ENCODE peak calls at places on chromosome 5, in ten cellular contexts. One of them, this sample, is unnamed.
A peak's percentile ranks its signal among the peaks of the same experiment; 100 is the strongest.

GRCh38 chr5:177133845-177134652 is 476 bp downstream of the NSD1 start:
- DNase-seq in aorta: peak; percentile 71
- DNase-seq in renal cortical epithelial cell: no peak
- DNase-seq in stimulated activated CD4-positive, alpha-beta T cell treated with anti-CD3 and anti-CD28 coated beads, Interleukin-1b, Interleukin-23, amount 100 ng/mL, for 4 hours: no peak
- DNase-seq in hippocampal formation: no peak
- DNase-seq in fibroblast of gingiva: peak; percentile 40
- DNase-seq in WERI-Rb-1: peak; percentile 52
- DNase-seq in stimulated activated CD8-positive, alpha-beta memory T cell treated with anti-CD3 and anti-CD28 coated beads, Interleukin-15, amount 100 ng/mL, for 1 hour: peak; percentile 9
- DNase-seq in pulmonary artery endothelial cell: no peak
- DNase-seq in MM.1S: peak; percentile 42
- DNase-seq in this sample: peak; percentile 57

GRCh38 chr5:173451031-173451430 is 122.8 kb upstream of the STC2 start:
- DNase-seq in aorta: no peak
- DNase-seq in renal cortical epithelial cell: no peak
- DNase-seq in stimulated activated CD4-positive, alpha-beta T cell treated with anti-CD3 and anti-CD28 coated beads, Interleukin-1b, Interleukin-23, amount 100 ng/mL, for 4 hours: no peak
- DNase-seq in hippocampal formation: no peak
- DNase-seq in fibroblast of gingiva: peak; percentile 11
- DNase-seq in WERI-Rb-1: peak; percentile 37
- DNase-seq in stimulated activated CD8-positive, alpha-beta memory T cell treated with anti-CD3 and anti-CD28 coated beads, Interleukin-15, amount 100 ng/mL, for 1 hour: no peak
- DNase-seq in pulmonary artery endothelial cell: no peak
- DNase-seq in MM.1S: no peak
- DNase-seq in this sample: no peak

GRCh38 chr5:83718195-83718825 is 2.3 kb downstream of the HAPLN1 start:
- DNase-seq in aorta: no peak
- DNase-seq in renal cortical epithelial cell: peak; percentile 78
- DNase-seq in stimulated activated CD4-positive, alpha-beta T cell treated with anti-CD3 and anti-CD28 coated beads, Interleukin-1b, Interleukin-23, amount 100 ng/mL, for 4 hours: no peak
- DNase-seq in hippocampal formation: peak; percentile 87
- DNase-seq in fibroblast of gingiva: peak; percentile 53
- DNase-seq in WERI-Rb-1: peak; percentile 44
- DNase-seq in stimulated activated CD8-positive, alpha-beta memory T cell treated with anti-CD3 and anti-CD28 coated beads, Interleukin-15, amount 100 ng/mL, for 1 hour: no peak
- DNase-seq in pulmonary artery endothelial cell: peak; percentile 20
- DNase-seq in MM.1S: peak; percentile 69
- DNase-seq in this sample: no peak

GRCh38 chr5:159459132-159459627 is 128.9 kb upstream of the IL12B start:
- DNase-seq in aorta: no peak
- DNase-seq in renal cortical epithelial cell: no peak
- DNase-seq in stimulated activated CD4-positive, alpha-beta T cell treated with anti-CD3 and anti-CD28 coated beads, Interleukin-1b, Interleukin-23, amount 100 ng/mL, for 4 hours: no peak
- DNase-seq in hippocampal formation: no peak
- DNase-seq in fibroblast of gingiva: no peak
- DNase-seq in WERI-Rb-1: no peak
- DNase-seq in stimulated activated CD8-positive, alpha-beta memory T cell treated with anti-CD3 and anti-CD28 coated beads, Interleukin-15, amount 100 ng/mL, for 1 hour: no peak
- DNase-seq in pulmonary artery endothelial cell: no peak
- DNase-seq in MM.1S: peak; percentile 14
- DNase-seq in this sample: no peak

GRCh38 chr5:17854901-17855300 is 220.6 kb downstream of the TAF11L14 start:
- DNase-seq in aorta: no peak
- DNase-seq in renal cortical epithelial cell: no peak
- DNase-seq in stimulated activated CD4-positive, alpha-beta T cell treated with anti-CD3 and anti-CD28 coated beads, Interleukin-1b, Interleukin-23, amount 100 ng/mL, for 4 hours: no peak
- DNase-seq in hippocampal formation: no peak
- DNase-seq in fibroblast of gingiva: no peak
- DNase-seq in WERI-Rb-1: no peak
- DNase-seq in stimulated activated CD8-positive, alpha-beta memory T cell treated with anti-CD3 and anti-CD28 coated beads, Interleukin-15, amount 100 ng/mL, for 1 hour: no peak
- DNase-seq in pulmonary artery endothelial cell: no peak
- DNase-seq in MM.1S: no peak
- DNase-seq in this sample: no peak

GRCh38 chr5:33649801-33650482 is 209.2 kb downstream of the TARS1 start:
- DNase-seq in aorta: no peak
- DNase-seq in renal cortical epithelial cell: peak; percentile 84
- DNase-seq in stimulated activated CD4-positive, alpha-beta T cell treated with anti-CD3 and anti-CD28 coated beads, Interleukin-1b, Interleukin-23, amount 100 ng/mL, for 4 hours: no peak
- DNase-seq in hippocampal formation: no peak
- DNase-seq in fibroblast of gingiva: peak; percentile 70
- DNase-seq in WERI-Rb-1: no peak
- DNase-seq in stimulated activated CD8-positive, alpha-beta memory T cell treated with anti-CD3 and anti-CD28 coated beads, Interleukin-15, amount 100 ng/mL, for 1 hour: no peak
- DNase-seq in pulmonary artery endothelial cell: no peak
- DNase-seq in MM.1S: no peak
- DNase-seq in this sample: no peak

GRCh38 chr5:936149-937144 is 43.8 kb downstream of the TRIP13 start:
- DNase-seq in aorta: no peak
- DNase-seq in renal cortical epithelial cell: no peak
- DNase-seq in stimulated activated CD4-positive, alpha-beta T cell treated with anti-CD3 and anti-CD28 coated beads, Interleukin-1b, Interleukin-23, amount 100 ng/mL, for 4 hours: no peak
- DNase-seq in hippocampal formation: no peak
- DNase-seq in fibroblast of gingiva: no peak
- DNase-seq in WERI-Rb-1: no peak
- DNase-seq in stimulated activated CD8-positive, alpha-beta memory T cell treated with anti-CD3 and anti-CD28 coated beads, Interleukin-15, amount 100 ng/mL, for 1 hour: no peak
- DNase-seq in pulmonary artery endothelial cell: no peak
- DNase-seq in MM.1S: no peak
- DNase-seq in this sample: no peak

GRCh38 chr5:115816226-115817042 is at the start of gene CDO1:
- DNase-seq in aorta: peak; percentile 77
- DNase-seq in renal cortical epithelial cell: no peak
- DNase-seq in stimulated activated CD4-positive, alpha-beta T cell treated with anti-CD3 and anti-CD28 coated beads, Interleukin-1b, Interleukin-23, amount 100 ng/mL, for 4 hours: no peak
- DNase-seq in hippocampal formation: peak; percentile 71
- DNase-seq in fibroblast of gingiva: peak; percentile 69
- DNase-seq in WERI-Rb-1: peak; percentile 73
- DNase-seq in stimulated activated CD8-positive, alpha-beta memory T cell treated with anti-CD3 and anti-CD28 coated beads, Interleukin-15, amount 100 ng/mL, for 1 hour: no peak
- DNase-seq in pulmonary artery endothelial cell: no peak
- DNase-seq in MM.1S: no peak
- DNase-seq in this sample: no peak

GRCh38 chr5:159186319-159186718 is 23.0 kb downstream of the RNF145 start:
- DNase-seq in aorta: no peak
- DNase-seq in renal cortical epithelial cell: peak; percentile 26
- DNase-seq in stimulated activated CD4-positive, alpha-beta T cell treated with anti-CD3 and anti-CD28 coated beads, Interleukin-1b, Interleukin-23, amount 100 ng/mL, for 4 hours: no peak
- DNase-seq in hippocampal formation: no peak
- DNase-seq in fibroblast of gingiva: no peak
- DNase-seq in WERI-Rb-1: no peak
- DNase-seq in stimulated activated CD8-positive, alpha-beta memory T cell treated with anti-CD3 and anti-CD28 coated beads, Interleukin-15, amount 100 ng/mL, for 1 hour: no peak
- DNase-seq in pulmonary artery endothelial cell: no peak
- DNase-seq in MM.1S: no peak
- DNase-seq in this sample: no peak

GRCh38 chr5:36492998-36493655 is 113.3 kb upstream of the SLC1A3 start:
- DNase-seq in aorta: no peak
- DNase-seq in renal cortical epithelial cell: peak; percentile 87
- DNase-seq in stimulated activated CD4-positive, alpha-beta T cell treated with anti-CD3 and anti-CD28 coated beads, Interleukin-1b, Interleukin-23, amount 100 ng/mL, for 4 hours: no peak
- DNase-seq in hippocampal formation: no peak
- DNase-seq in fibroblast of gingiva: no peak
- DNase-seq in WERI-Rb-1: no peak
- DNase-seq in stimulated activated CD8-positive, alpha-beta memory T cell treated with anti-CD3 and anti-CD28 coated beads, Interleukin-15, amount 100 ng/mL, for 1 hour: no peak
- DNase-seq in pulmonary artery endothelial cell: no peak
- DNase-seq in MM.1S: no peak
- DNase-seq in this sample: no peak

GRCh38 chr5:60295423-60295822 is 401.9 kb upstream of the PDE4D start:
- DNase-seq in aorta: no peak
- DNase-seq in renal cortical epithelial cell: peak; percentile 32
- DNase-seq in stimulated activated CD4-positive, alpha-beta T cell treated with anti-CD3 and anti-CD28 coated beads, Interleukin-1b, Interleukin-23, amount 100 ng/mL, for 4 hours: no peak
- DNase-seq in hippocampal formation: no peak
- DNase-seq in fibroblast of gingiva: peak; percentile 4
- DNase-seq in WERI-Rb-1: peak; percentile 57
- DNase-seq in stimulated activated CD8-positive, alpha-beta memory T cell treated with anti-CD3 and anti-CD28 coated beads, Interleukin-15, amount 100 ng/mL, for 1 hour: no peak
- DNase-seq in pulmonary artery endothelial cell: no peak
- DNase-seq in MM.1S: peak; percentile 43
- DNase-seq in this sample: no peak

GRCh38 chr5:166436857-166437256 is 1854.6 kb upstream of the WWC1 start:
- DNase-seq in aorta: no peak
- DNase-seq in renal cortical epithelial cell: peak; percentile 63
- DNase-seq in stimulated activated CD4-positive, alpha-beta T cell treated with anti-CD3 and anti-CD28 coated beads, Interleukin-1b, Interleukin-23, amount 100 ng/mL, for 4 hours: no peak
- DNase-seq in hippocampal formation: no peak
- DNase-seq in fibroblast of gingiva: no peak
- DNase-seq in WERI-Rb-1: no peak
- DNase-seq in stimulated activated CD8-positive, alpha-beta memory T cell treated with anti-CD3 and anti-CD28 coated beads, Interleukin-15, amount 100 ng/mL, for 1 hour: no peak
- DNase-seq in pulmonary artery endothelial cell: no peak
- DNase-seq in MM.1S: no peak
- DNase-seq in this sample: no peak

GRCh38 chr5:172939561-172939960 is 19.7 kb upstream of the RPL26L1 start:
- DNase-seq in aorta: peak; percentile 27
- DNase-seq in renal cortical epithelial cell: no peak
- DNase-seq in stimulated activated CD4-positive, alpha-beta T cell treated with anti-CD3 and anti-CD28 coated beads, Interleukin-1b, Interleukin-23, amount 100 ng/mL, for 4 hours: no peak
- DNase-seq in hippocampal formation: no peak
- DNase-seq in fibroblast of gingiva: no peak
- DNase-seq in WERI-Rb-1: peak; percentile 90
- DNase-seq in stimulated activated CD8-positive, alpha-beta memory T cell treated with anti-CD3 and anti-CD28 coated beads, Interleukin-15, amount 100 ng/mL, for 1 hour: no peak
- DNase-seq in pulmonary artery endothelial cell: no peak
- DNase-seq in MM.1S: no peak
- DNase-seq in this sample: no peak

GRCh38 chr5:95631991-95632675 is 12.2 kb downstream of the GPR150 start:
- DNase-seq in aorta: peak; percentile 50
- DNase-seq in renal cortical epithelial cell: peak; percentile 70
- DNase-seq in stimulated activated CD4-positive, alpha-beta T cell treated with anti-CD3 and anti-CD28 coated beads, Interleukin-1b, Interleukin-23, amount 100 ng/mL, for 4 hours: peak; percentile 69
- DNase-seq in hippocampal formation: no peak
- DNase-seq in fibroblast of gingiva: peak; percentile 26
- DNase-seq in WERI-Rb-1: no peak
- DNase-seq in stimulated activated CD8-positive, alpha-beta memory T cell treated with anti-CD3 and anti-CD28 coated beads, Interleukin-15, amount 100 ng/mL, for 1 hour: peak; percentile 29
- DNase-seq in pulmonary artery endothelial cell: peak; percentile 37
- DNase-seq in MM.1S: peak; percentile 17
- DNase-seq in this sample: peak; percentile 67